ENCODE peak calls at places on chromosomes 1 and 21, in five cellular contexts. One of them, this sample, is unnamed. For H3K9me3, the result is how much of the 10 kb centered on the place peaks cover.

GRCh38 chr1:942864-943533 is 16.1 kb downstream of the NOC2L start:
- DNase-seq in body of pancreas: peak
- DNase-seq in Karpas-422: peak
- DNase-seq in NT2/D1: no peak
- DNase-seq in CD4-positive, alpha-beta T cell: no peak
- DNase-seq in this sample: no peak

GRCh38 chr1:198437352-198437751 is 103.1 kb downstream of the ATP6V1G3 start:
- DNase-seq in NT2/D1: no peak
- DNase-seq in CD4-positive, alpha-beta T cell: no peak
- DNase-seq in body of pancreas: no peak
- DNase-seq in Karpas-422: no peak
- DNase-seq in this sample: no peak

GRCh38 chr1:220817907-220818306 is 31.2 kb downstream of the MTARC1 start:
- DNase-seq in body of pancreas: no peak
- DNase-seq in Karpas-422: no peak
- DNase-seq in CD4-positive, alpha-beta T cell: no peak
- DNase-seq in NT2/D1: no peak
- DNase-seq in this sample: no peak

GRCh38 chr1:87024936-87025537 is 110.6 kb downstream of the HS2ST1 start:
- DNase-seq in body of pancreas: no peak
- DNase-seq in Karpas-422: peak
- DNase-seq in CD4-positive, alpha-beta T cell: no peak
- DNase-seq in NT2/D1: peak
- DNase-seq in this sample: no peak

GRCh38 chr1:196545239-196545638 is 63.0 kb downstream of the KCNT2 start:
- DNase-seq in NT2/D1: no peak
- DNase-seq in body of pancreas: no peak
- DNase-seq in CD4-positive, alpha-beta T cell: no peak
- DNase-seq in Karpas-422: no peak
- DNase-seq in this sample: no peak

GRCh38 chr1:88800382-88801051 is 90.8 kb downstream of the GTF2B start:
- DNase-seq in body of pancreas: peak
- DNase-seq in NT2/D1: no peak
- DNase-seq in CD4-positive, alpha-beta T cell: no peak
- DNase-seq in Karpas-422: peak
- DNase-seq in this sample: peak

GRCh38 chr1:157314408-157314807 is 176.2 kb upstream of the ETV3 start:
- DNase-seq in CD4-positive, alpha-beta T cell: no peak
- DNase-seq in body of pancreas: no peak
- DNase-seq in NT2/D1: no peak
- DNase-seq in Karpas-422: no peak
- DNase-seq in this sample: no peak

GRCh38 chr1:224502459-224503160 is 68.0 kb upstream of the WDR26 start:
- DNase-seq in CD4-positive, alpha-beta T cell: no peak
- DNase-seq in Karpas-422: no peak
- DNase-seq in body of pancreas: peak
- DNase-seq in NT2/D1: peak
- DNase-seq in this sample: no peak

GRCh38 chr1:232688398-232688797 is 58.5 kb upstream of the SIPA1L2 start:
- DNase-seq in CD4-positive, alpha-beta T cell: no peak
- DNase-seq in Karpas-422: no peak
- DNase-seq in body of pancreas: no peak
- DNase-seq in NT2/D1: no peak
- DNase-seq in this sample: no peak
- H3K9me3 ChIP-seq in CD4-positive, alpha-beta T cell: under half
- H3K9me3 ChIP-seq in Karpas-422: under half
- H3K9me3 ChIP-seq in body of pancreas: under half
- H3K9me3 ChIP-seq in NT2/D1: under half
- H3K9me3 ChIP-seq in this sample: under half

DNA sequence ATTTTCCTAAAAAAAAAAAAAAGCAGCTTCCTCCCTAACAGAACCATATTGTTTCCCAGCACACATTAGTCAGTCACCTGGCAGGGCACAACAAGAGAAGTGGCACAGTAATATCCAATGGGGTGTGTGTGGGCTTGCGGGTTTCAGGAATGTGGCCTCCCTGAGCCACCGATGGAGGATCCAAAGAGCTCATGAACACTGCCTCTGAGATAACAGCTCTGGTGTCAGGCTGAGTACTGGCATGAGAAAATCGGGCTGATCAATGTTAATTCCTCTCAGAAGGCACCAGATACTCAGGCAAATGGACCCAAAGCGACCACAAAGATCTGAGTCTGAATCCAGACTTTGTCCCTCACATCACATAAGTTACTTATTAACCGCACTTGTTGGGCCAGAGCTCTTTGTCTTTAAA is 2.2 kb upstream of the LYPD8 start:
- DNase-seq in NT2/D1: no peak
- DNase-seq in CD4-positive, alpha-beta T cell: no peak
- DNase-seq in body of pancreas: peak
- DNase-seq in Karpas-422: no peak
- DNase-seq in this sample: no peak
- H3K9me3 ChIP-seq in NT2/D1: under half
- H3K9me3 ChIP-seq in CD4-positive, alpha-beta T cell: under half
- H3K9me3 ChIP-seq in body of pancreas: under half
- H3K9me3 ChIP-seq in Karpas-422: under half
- H3K9me3 ChIP-seq in this sample: under half

GRCh38 chr21:30620080-30620479 is 347 bp upstream of the KRTAP20-4 start:
- DNase-seq in Karpas-422: no peak
- DNase-seq in NT2/D1: no peak
- DNase-seq in CD4-positive, alpha-beta T cell: no peak
- DNase-seq in body of pancreas: no peak
- DNase-seq in this sample: no peak
- H3K9me3 ChIP-seq in Karpas-422: under half
- H3K9me3 ChIP-seq in NT2/D1: under half
- H3K9me3 ChIP-seq in CD4-positive, alpha-beta T cell: under half
- H3K9me3 ChIP-seq in body of pancreas: under half
- H3K9me3 ChIP-seq in this sample: under half

DNA sequence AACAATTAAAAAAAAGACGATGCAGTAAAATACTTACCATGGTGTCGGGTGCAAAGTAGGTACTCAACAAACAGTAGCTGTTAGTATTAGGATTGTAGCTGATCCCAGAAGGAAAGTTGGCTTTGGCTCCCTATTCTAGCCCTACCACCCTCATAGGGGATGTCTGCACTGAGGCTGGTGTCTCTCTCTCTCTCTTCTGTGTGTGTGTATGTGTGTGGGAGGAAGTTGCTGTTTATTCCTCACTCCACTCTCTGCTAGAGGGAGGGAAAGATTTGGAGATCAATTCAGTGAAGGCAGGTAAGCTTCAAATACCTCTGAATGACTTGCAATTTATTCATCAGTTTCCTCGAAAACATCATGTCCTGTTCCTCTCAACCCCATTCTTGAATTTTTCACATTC is 124.4 kb downstream of the PTPRU start:
- DNase-seq in Karpas-422: no peak
- DNase-seq in CD4-positive, alpha-beta T cell: no peak
- DNase-seq in body of pancreas: no peak
- DNase-seq in NT2/D1: no peak
- DNase-seq in this sample: no peak
- H3K9me3 ChIP-seq in Karpas-422: under half
- H3K9me3 ChIP-seq in CD4-positive, alpha-beta T cell: under half
- H3K9me3 ChIP-seq in body of pancreas: under half
- H3K9me3 ChIP-seq in NT2/D1: under half
- H3K9me3 ChIP-seq in this sample: under half

GRCh38 chr1:82686774-82687173 is 886.0 kb downstream of the ADGRL2 start:
- DNase-seq in NT2/D1: no peak
- DNase-seq in CD4-positive, alpha-beta T cell: no peak
- DNase-seq in body of pancreas: no peak
- DNase-seq in Karpas-422: no peak
- DNase-seq in this sample: no peak

DNA sequence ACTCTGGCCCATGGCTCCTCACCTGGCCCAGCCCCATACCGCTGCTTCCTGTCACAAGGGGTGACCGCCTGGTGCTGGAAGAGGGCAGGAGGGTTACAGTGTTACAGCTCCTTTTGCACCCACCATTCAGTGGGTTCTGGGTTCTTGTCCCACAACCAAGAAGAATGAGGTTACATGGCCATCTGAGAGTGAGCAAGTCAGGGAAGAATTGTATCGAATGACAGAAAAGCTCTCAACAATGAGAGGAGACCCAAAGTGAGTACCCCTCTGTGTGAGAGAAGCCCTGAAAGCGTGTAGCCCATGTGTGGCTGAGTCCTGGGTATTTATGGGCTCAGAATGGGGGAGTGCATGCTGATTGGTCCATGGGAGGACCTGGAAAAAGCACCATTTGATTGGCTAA is 888.5 kb downstream of the ADGRL2 start:
- DNase-seq in NT2/D1: no peak
- DNase-seq in CD4-positive, alpha-beta T cell: no peak
- DNase-seq in body of pancreas: no peak
- DNase-seq in Karpas-422: no peak
- DNase-seq in this sample: no peak
- H3K9me3 ChIP-seq in NT2/D1: under half
- H3K9me3 ChIP-seq in CD4-positive, alpha-beta T cell: under half
- H3K9me3 ChIP-seq in body of pancreas: under half
- H3K9me3 ChIP-seq in Karpas-422: under half
- H3K9me3 ChIP-seq in this sample: under half

GRCh38 chr1:233790662-233791371 is 113.7 kb upstream of the SLC35F3 start:
- DNase-seq in body of pancreas: peak
- DNase-seq in Karpas-422: peak
- DNase-seq in NT2/D1: peak
- DNase-seq in CD4-positive, alpha-beta T cell: no peak
- DNase-seq in this sample: peak

GRCh38 chr1:233791372-233791703 is 113.1 kb upstream of the SLC35F3 start:
- DNase-seq in body of pancreas: no peak
- DNase-seq in CD4-positive, alpha-beta T cell: no peak
- DNase-seq in Karpas-422: no peak
- DNase-seq in NT2/D1: no peak
- DNase-seq in this sample: no peak

GRCh38 chr1:233791750-233792149 is 112.7 kb upstream of the SLC35F3 start:
- DNase-seq in NT2/D1: no peak
- DNase-seq in CD4-positive, alpha-beta T cell: no peak
- DNase-seq in Karpas-422: no peak
- DNase-seq in body of pancreas: no peak
- DNase-seq in this sample: no peak

GRCh38 chr1:233796146-233796798 is 108.2 kb upstream of the SLC35F3 start:
- DNase-seq in Karpas-422: no peak
- DNase-seq in NT2/D1: no peak
- DNase-seq in body of pancreas: no peak
- DNase-seq in CD4-positive, alpha-beta T cell: no peak
- DNase-seq in this sample: no peak

GRCh38 chr1:233794863-233795262 is 109.6 kb upstream of the SLC35F3 start:
- DNase-seq in CD4-positive, alpha-beta T cell: no peak
- DNase-seq in NT2/D1: no peak
- DNase-seq in Karpas-422: no peak
- DNase-seq in body of pancreas: no peak
- DNase-seq in this sample: no peak
- H3K9me3 ChIP-seq in CD4-positive, alpha-beta T cell: under half
- H3K9me3 ChIP-seq in NT2/D1: under half
- H3K9me3 ChIP-seq in Karpas-422: under half
- H3K9me3 ChIP-seq in body of pancreas: under half
- H3K9me3 ChIP-seq in this sample: under half

GRCh38 chr21:19065164-19065563 is 661.6 kb upstream of the TMPRSS15 start:
- DNase-seq in Karpas-422: no peak
- DNase-seq in NT2/D1: no peak
- DNase-seq in CD4-positive, alpha-beta T cell: no peak
- DNase-seq in body of pancreas: no peak
- DNase-seq in this sample: no peak
- H3K9me3 ChIP-seq in Karpas-422: under half
- H3K9me3 ChIP-seq in NT2/D1: under half
- H3K9me3 ChIP-seq in CD4-positive, alpha-beta T cell: under half
- H3K9me3 ChIP-seq in body of pancreas: under half
- H3K9me3 ChIP-seq in this sample: under half

This sample was measured in T-helper 17 cell.